ENCODE peak calls at places on chromosome X, in seven cellular contexts. F, C, N, Y, T, A and V are unnamed samples.

GRCh38 chrX:110041980-110042379 is 39.1 kb downstream of the TMEM164 start:
- DNase-seq in A (no peak), Y (no peak), T (no peak), N (no peak), F (no peak), C (no peak), V (no peak)

GRCh38 chrX:134969726-134970125 is 21.1 kb upstream of the SMIM10 start:
- DNase-seq in A (no peak), N (peak; percentile 14), F (no peak), Y (no peak), C (no peak), T (no peak), V (no peak)

GRCh38 chrX:104309169-104309568 is 54.4 kb upstream of the ESX1 start:
- DNase-seq in A (no peak), F (no peak), N (no peak), C (no peak), T (no peak), Y (peak; percentile 51), V (peak; percentile 33)

GRCh38 chrX:50812995-50813842 is 775 bp downstream of the SHROOM4 start:
- DNase-seq in Y (peak; percentile 34), F (no peak), C (peak; percentile 52), T (no peak), A (no peak), N (no peak), V (no peak)

GRCh38 chrX:68355629-68355920 is 77.7 kb downstream of the OPHN1 start:
- DNase-seq in C (peak; percentile 7), Y (no peak), T (no peak), A (no peak), F (no peak), N (no peak), V (no peak)

GRCh38 chrX:38578152-38578551 is 16.8 kb downstream of the TSPAN7 start:
- DNase-seq in A (no peak), Y (no peak), C (peak; percentile 8), F (no peak), T (no peak), N (no peak), V (no peak)

GRCh38 chrX:49129427-49129826 is 5.9 kb upstream of the GPKOW start:
- DNase-seq in Y (no peak), N (no peak), F (no peak), A (no peak), C (no peak), T (no peak), V (no peak)

GRCh38 chrX:14528629-14529287 is 578 bp upstream of the GLRA2 start:
- DNase-seq in C (peak; percentile 71), Y (peak; percentile 46), F (peak; percentile 19), T (peak; percentile 56), A (no peak), N (peak; percentile 61), V (peak; percentile 66)

GRCh38 chrX:38871129-38872029 is 70.1 kb downstream of the MID1IP1 start:
- DNase-seq in N (no peak), T (no peak), A (no peak), Y (no peak), C (no peak), F (no peak), V (peak; percentile 38)

GRCh38 chrX:19544693-19545305 is 29.5 kb upstream of the MAP3K15 start:
- DNase-seq in F (peak; percentile 14), A (no peak), C (peak; percentile 71), Y (peak; percentile 62), N (peak; percentile 69), T (peak; percentile 26), V (peak; percentile 78)

GRCh38 chrX:107589243-107589642 is 39.1 kb upstream of the PRPS1 start:
- DNase-seq in Y (no peak), N (no peak), T (no peak), F (no peak), C (no peak), A (no peak), V (no peak)